ENCODE peak calls at places on chromosomes 11 and 22, in four cellular contexts. O, U, H and S are unnamed samples.

GRCh38 chr11:115464269-115464668 is 39.9 kb downstream of the CADM1 start:
- DNase-seq in O (no peak), H (no peak), U (no peak), S (no peak)

GRCh38 chr11:57476883-57477506 is 16.7 kb downstream of the RTN4RL2 start:
- DNase-seq in U (no peak), O (peak), H (no peak), S (no peak)

GRCh38 chr11:37973926-37974325 is 1375.9 kb upstream of the RAG2 start:
- DNase-seq in U (no peak), H (no peak), O (no peak), S (no peak)

GRCh38 chr11:56889986-56890385 is 98.7 kb upstream of the OR5AK2 start:
- DNase-seq in U (no peak), O (no peak), H (no peak), S (no peak)

GRCh38 chr11:6570691-6571427 is 32.6 kb downstream of the RRP8 start:
- DNase-seq in U (no peak), H (no peak), O (peak), S (no peak)

GRCh38 chr22:25081409-25081824 is 118.2 kb upstream of the CRYBB3 start:
- DNase-seq in O (no peak), U (peak), H (peak), S (no peak)

GRCh38 chr22:39960791-39961746 is 872 bp downstream of the TMA7B start:
- DNase-seq in U (peak), O (no peak), H (no peak), S (no peak)

GRCh38 chr11:126384053-126384335 is 28.5 kb downstream of the ST3GAL4 start:
- DNase-seq in O (peak), H (no peak), U (no peak), S (no peak)

GRCh38 chr22:45235101-45235777 is 5.5 kb downstream of the KIAA0930 start:
- DNase-seq in H (peak), O (peak), U (no peak), S (no peak)

GRCh38 chr11:66692871-66693331 is 15.2 kb upstream of the RBM4B start:
- DNase-seq in O (no peak), U (no peak), H (no peak), S (no peak)

GRCh38 chr22:38461057-38461413 is 6.0 kb upstream of the KCNJ4 start:
- DNase-seq in H (no peak), O (no peak), U (no peak), S (no peak)

GRCh38 chr22:39205344-39206021 is 39.3 kb downstream of the PDGFB start:
- DNase-seq in O (no peak), U (peak), H (no peak), S (no peak)

GRCh38 chr22:49550766-49551362 is 276.8 kb downstream of the BRD1 start:
- DNase-seq in U (no peak), O (no peak), H (no peak), S (no peak)

GRCh38 chr11:70569996-70570692 is 171.8 kb downstream of the CTTN start:
- DNase-seq in O (no peak), H (no peak), U (no peak), S (no peak)

GRCh38 chr11:69881467-69882269 is 62.5 kb upstream of the FGF3 start:
- DNase-seq in U (peak), H (no peak), O (no peak), S (no peak)

GRCh38 chr11:22666700-22667439 is 459 bp downstream of the GAS2 start:
- DNase-seq in U (peak), O (peak), H (no peak), S (peak)

GRCh38 chr22:29336751-29337490 is 21.4 kb upstream of the RASL10A start:
- DNase-seq in U (no peak), O (peak), H (no peak), S (no peak)

GRCh38 chr11:113114452-113115027 is 153.3 kb downstream of the NCAM1 start:
- DNase-seq in H (peak), O (peak), U (no peak), S (peak)

GRCh38 chr22:29470159-29470855 is 9.7 kb upstream of the NEFH start:
- DNase-seq in O (peak), H (peak), U (peak), S (peak)

GRCh38 chr22:50270302-50271010 is at the start of gene MAPK11:
- DNase-seq in O (peak), H (peak), U (peak), S (peak)

GRCh38 chr11:8011981-8012444 is 24.9 kb downstream of the EIF3F start:
- DNase-seq in O (no peak), H (no peak), U (no peak), S (no peak)

GRCh38 chr22:38260760-38261477 is 11.9 kb downstream of the TMEM184B start:
- DNase-seq in U (no peak), H (no peak), O (no peak), S (peak)

GRCh38 chr11:70694371-70694770 is 296.0 kb downstream of the CTTN start:
- DNase-seq in U (no peak), O (no peak), H (no peak), S (no peak)

GRCh38 chr11:72609045-72609444 is 65.2 kb downstream of the PDE2A start:
- DNase-seq in H (no peak), O (no peak), U (no peak), S (no peak)

GRCh38 chr22:37710675-37711074 is 13.8 kb downstream of the TRIOBP start:
- DNase-seq in H (no peak), O (no peak), U (no peak), S (no peak)

GRCh38 chr11:76835928-76836612 is 24.6 kb upstream of the ACER3 start:
- DNase-seq in H (peak), O (peak), U (no peak), S (no peak)

GRCh38 chr22:46028069-46028991 is 51.4 kb upstream of the WNT7B start:
- DNase-seq in U (no peak), O (peak), H (no peak), S (no peak)

GRCh38 chr11:35590412-35590811 is 27.8 kb upstream of the FJX1 start:
- DNase-seq in H (no peak), O (no peak), U (no peak), S (no peak)

GRCh38 chr22:20725987-20726558 is 47.8 kb upstream of the SERPIND1 start:
- DNase-seq in O (no peak), H (no peak), U (no peak), S (no peak)

GRCh38 chr11:47553417-47553746 is 450 bp upstream of the CELF1 start:
- DNase-seq in O (no peak), U (no peak), H (no peak), S (no peak)

GRCh38 chr11:104529213-104529612 is 365.3 kb upstream of the PDGFD start:
- DNase-seq in U (no peak), O (no peak), H (peak), S (no peak)

GRCh38 chr11:95655544-95655943 is 134.0 kb downstream of the FAM76B start:
- DNase-seq in H (no peak), O (no peak), U (no peak), S (no peak)

GRCh38 chr11:133942594-133942993 is 14.2 kb downstream of the IGSF9B start:
- DNase-seq in H (no peak), U (no peak), O (peak), S (no peak)

GRCh38 chr22:38320605-38321402 is 3.6 kb upstream of the CSNK1E start:
- DNase-seq in U (no peak), H (no peak), O (no peak), S (no peak)

GRCh38 chr11:662689-663274 is 25.7 kb downstream of the DRD4 start:
- DNase-seq in O (peak), H (peak), U (no peak), S (no peak)

GRCh38 chr11:28903716-28904115 is 795.5 kb downstream of the METTL15 start:
- DNase-seq in H (no peak), O (no peak), U (no peak), S (no peak)

GRCh38 chr11:102546923-102547471 is 16.4 kb upstream of the MMP7 start:
- DNase-seq in U (no peak), O (no peak), H (no peak), S (no peak)

GRCh38 chr11:47980907-47981621 is 705 bp downstream of the PTPRJ start:
- DNase-seq in H (peak), O (peak), U (peak), S (peak)